ENCODE peak calls at places on chromosomes 13 and 19, in nine cellular contexts. One of them, this sample, is unnamed.

GRCh38 chr13:46894534-46894906 is 2.3 kb downstream of the HTR2A start:
- DNase-seq in uterus: no peak
- DNase-seq in cardiac muscle cell: peak
- DNase-seq in neural progenitor cell: no peak
- DNase-seq in AG04450: no peak
- DNase-seq in neuronal stem cell: no peak
- DNase-seq in ascending aorta: no peak
- DNase-seq in AG04449: no peak
- DNase-seq in CD8-positive, alpha-beta T cell: no peak
- DNase-seq in this sample: no peak

GRCh38 chr19:30851646-30852045 is 479.5 kb downstream of the ZNF536 start:
- DNase-seq in uterus: no peak
- DNase-seq in cardiac muscle cell: no peak
- DNase-seq in neural progenitor cell: no peak
- DNase-seq in AG04450: no peak
- DNase-seq in neuronal stem cell: no peak
- DNase-seq in ascending aorta: no peak
- DNase-seq in AG04449: no peak
- DNase-seq in CD8-positive, alpha-beta T cell: no peak
- DNase-seq in this sample: no peak

GRCh38 chr13:76954568-76954967 is 6.3 kb downstream of the ACOD1 start:
- DNase-seq in uterus: no peak
- DNase-seq in cardiac muscle cell: no peak
- DNase-seq in neural progenitor cell: no peak
- DNase-seq in AG04450: no peak
- DNase-seq in neuronal stem cell: no peak
- DNase-seq in ascending aorta: no peak
- DNase-seq in AG04449: no peak
- DNase-seq in CD8-positive, alpha-beta T cell: no peak
- DNase-seq in this sample: no peak

GRCh38 chr13:51453959-51454703 is 1.3 kb upstream of the INTS6 start:
- DNase-seq in uterus: peak
- DNase-seq in cardiac muscle cell: no peak
- DNase-seq in neural progenitor cell: peak
- DNase-seq in AG04450: no peak
- DNase-seq in neuronal stem cell: peak
- DNase-seq in ascending aorta: no peak
- DNase-seq in AG04449: no peak
- DNase-seq in CD8-positive, alpha-beta T cell: no peak
- DNase-seq in this sample: no peak

GRCh38 chr13:48994731-48995130 is 19.0 kb downstream of the FNDC3A start:
- DNase-seq in uterus: no peak
- DNase-seq in cardiac muscle cell: peak
- DNase-seq in neural progenitor cell: no peak
- DNase-seq in AG04450: no peak
- DNase-seq in neuronal stem cell: no peak
- DNase-seq in ascending aorta: no peak
- DNase-seq in AG04449: no peak
- DNase-seq in CD8-positive, alpha-beta T cell: no peak
- DNase-seq in this sample: peak

GRCh38 chr13:27770809-27771208 is 21.5 kb upstream of the GSX1 start:
- DNase-seq in uterus: no peak
- DNase-seq in cardiac muscle cell: peak
- DNase-seq in neural progenitor cell: peak
- DNase-seq in AG04450: no peak
- DNase-seq in neuronal stem cell: no peak
- DNase-seq in ascending aorta: no peak
- DNase-seq in AG04449: no peak
- DNase-seq in CD8-positive, alpha-beta T cell: no peak
- DNase-seq in this sample: no peak

GRCh38 chr13:109985871-109986270 is 199.5 kb upstream of the IRS2 start:
- DNase-seq in uterus: no peak
- DNase-seq in cardiac muscle cell: no peak
- DNase-seq in neural progenitor cell: no peak
- DNase-seq in AG04450: no peak
- DNase-seq in neuronal stem cell: no peak
- DNase-seq in ascending aorta: no peak
- DNase-seq in AG04449: no peak
- DNase-seq in CD8-positive, alpha-beta T cell: no peak
- DNase-seq in this sample: no peak

GRCh38 chr13:105611424-105611823 is 924.0 kb downstream of the EFNB2 start:
- DNase-seq in uterus: no peak
- DNase-seq in cardiac muscle cell: peak
- DNase-seq in neural progenitor cell: no peak
- DNase-seq in AG04450: peak
- DNase-seq in neuronal stem cell: no peak
- DNase-seq in ascending aorta: no peak
- DNase-seq in AG04449: peak
- DNase-seq in CD8-positive, alpha-beta T cell: no peak
- DNase-seq in this sample: peak

GRCh38 chr19:7978196-7978825 is 27.1 kb downstream of the ELAVL1 start:
- DNase-seq in uterus: no peak
- DNase-seq in cardiac muscle cell: no peak
- DNase-seq in neural progenitor cell: peak
- DNase-seq in AG04450: no peak
- DNase-seq in neuronal stem cell: no peak
- DNase-seq in ascending aorta: no peak
- DNase-seq in AG04449: no peak
- DNase-seq in CD8-positive, alpha-beta T cell: no peak
- DNase-seq in this sample: no peak

GRCh38 chr13:40682449-40683240 is 16.2 kb upstream of the FOXO1 start:
- DNase-seq in uterus: no peak
- DNase-seq in cardiac muscle cell: peak
- DNase-seq in neural progenitor cell: peak
- DNase-seq in AG04450: no peak
- DNase-seq in neuronal stem cell: no peak
- DNase-seq in ascending aorta: no peak
- DNase-seq in AG04449: no peak
- DNase-seq in CD8-positive, alpha-beta T cell: no peak
- DNase-seq in this sample: no peak

GRCh38 chr13:20395061-20395916 is 130.4 kb downstream of the CRYL1 start:
- DNase-seq in uterus: no peak
- DNase-seq in cardiac muscle cell: no peak
- DNase-seq in neural progenitor cell: no peak
- DNase-seq in AG04450: no peak
- DNase-seq in neuronal stem cell: no peak
- DNase-seq in ascending aorta: no peak
- DNase-seq in AG04449: no peak
- DNase-seq in CD8-positive, alpha-beta T cell: no peak
- DNase-seq in this sample: no peak

GRCh38 chr19:49506575-49507105 is 5.8 kb upstream of the FCGRT start:
- DNase-seq in uterus: no peak
- DNase-seq in cardiac muscle cell: peak
- DNase-seq in neural progenitor cell: peak
- DNase-seq in AG04450: no peak
- DNase-seq in neuronal stem cell: peak
- DNase-seq in ascending aorta: no peak
- DNase-seq in AG04449: no peak
- DNase-seq in CD8-positive, alpha-beta T cell: peak
- DNase-seq in this sample: no peak

GRCh38 chr13:113973218-113974164 is at the start of gene C13orf46:
- DNase-seq in uterus: no peak
- DNase-seq in cardiac muscle cell: no peak
- DNase-seq in neural progenitor cell: no peak
- DNase-seq in AG04450: no peak
- DNase-seq in neuronal stem cell: no peak
- DNase-seq in ascending aorta: no peak
- DNase-seq in AG04449: no peak
- DNase-seq in CD8-positive, alpha-beta T cell: no peak
- DNase-seq in this sample: no peak

DNA sequence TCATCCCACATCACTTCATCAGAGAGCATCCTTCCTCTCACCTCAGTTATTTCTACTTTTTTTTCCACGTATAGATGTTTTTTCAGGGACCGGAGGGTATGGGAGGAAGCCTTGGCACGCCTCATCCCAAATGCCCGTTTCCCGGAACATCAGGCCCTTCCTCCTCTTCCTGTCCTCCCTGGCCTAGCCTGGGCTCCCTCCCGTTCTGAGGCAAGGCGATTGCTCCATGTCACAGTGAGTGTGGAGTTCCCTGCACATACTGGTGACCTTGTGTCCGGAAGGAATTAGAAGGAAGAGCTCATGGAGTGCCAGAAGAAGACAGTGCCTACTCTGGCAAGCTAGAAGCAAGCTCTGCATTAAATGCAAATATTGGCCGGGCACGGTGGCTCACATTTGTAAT is 1.1 kb upstream of the ZNF627 start:
- DNase-seq in uterus: no peak
- DNase-seq in cardiac muscle cell: no peak
- DNase-seq in neural progenitor cell: no peak
- DNase-seq in AG04450: no peak
- DNase-seq in neuronal stem cell: no peak
- DNase-seq in ascending aorta: no peak
- DNase-seq in AG04449: no peak
- DNase-seq in CD8-positive, alpha-beta T cell: no peak
- DNase-seq in this sample: no peak
- H3K4me3 ChIP-seq in uterus: no peak
- H3K4me3 ChIP-seq in cardiac muscle cell: no peak
- H3K4me3 ChIP-seq in neural progenitor cell: no peak
- H3K4me3 ChIP-seq in AG04450: no peak
- H3K4me3 ChIP-seq in neuronal stem cell: no peak
- H3K4me3 ChIP-seq in ascending aorta: no peak
- H3K4me3 ChIP-seq in AG04449: no peak
- H3K4me3 ChIP-seq in CD8-positive, alpha-beta T cell: no peak
- H3K4me3 ChIP-seq in this sample: no peak

GRCh38 chr19:45444318-45445041 is 20.8 kb upstream of the ERCC1 start:
- DNase-seq in uterus: peak
- DNase-seq in cardiac muscle cell: peak
- DNase-seq in neural progenitor cell: peak
- DNase-seq in AG04450: no peak
- DNase-seq in neuronal stem cell: peak
- DNase-seq in ascending aorta: peak
- DNase-seq in AG04449: no peak
- DNase-seq in CD8-positive, alpha-beta T cell: peak
- DNase-seq in this sample: no peak

GRCh38 chr19:45440873-45441654 is 17.3 kb upstream of the ERCC1 start:
- DNase-seq in uterus: no peak
- DNase-seq in cardiac muscle cell: peak
- DNase-seq in neural progenitor cell: peak
- DNase-seq in AG04450: no peak
- DNase-seq in neuronal stem cell: no peak
- DNase-seq in ascending aorta: no peak
- DNase-seq in AG04449: no peak
- DNase-seq in CD8-positive, alpha-beta T cell: no peak
- DNase-seq in this sample: no peak

GRCh38 chr19:45442927-45443461 is 19.3 kb upstream of the ERCC1 start:
- DNase-seq in uterus: peak
- DNase-seq in cardiac muscle cell: peak
- DNase-seq in neural progenitor cell: peak
- DNase-seq in AG04450: no peak
- DNase-seq in neuronal stem cell: no peak
- DNase-seq in ascending aorta: peak
- DNase-seq in AG04449: no peak
- DNase-seq in CD8-positive, alpha-beta T cell: no peak
- DNase-seq in this sample: no peak

GRCh38 chr19:45443462-45444317 is 20.0 kb upstream of the ERCC1 start:
- DNase-seq in uterus: peak
- DNase-seq in cardiac muscle cell: peak
- DNase-seq in neural progenitor cell: peak
- DNase-seq in AG04450: no peak
- DNase-seq in neuronal stem cell: peak
- DNase-seq in ascending aorta: peak
- DNase-seq in AG04449: no peak
- DNase-seq in CD8-positive, alpha-beta T cell: peak
- DNase-seq in this sample: peak

GRCh38 chr19:45442408-45442926 is 18.8 kb upstream of the ERCC1 start:
- DNase-seq in uterus: no peak
- DNase-seq in cardiac muscle cell: no peak
- DNase-seq in neural progenitor cell: no peak
- DNase-seq in AG04450: no peak
- DNase-seq in neuronal stem cell: no peak
- DNase-seq in ascending aorta: no peak
- DNase-seq in AG04449: no peak
- DNase-seq in CD8-positive, alpha-beta T cell: no peak
- DNase-seq in this sample: no peak
- H3K4me3 ChIP-seq in uterus: no peak
- H3K4me3 ChIP-seq in cardiac muscle cell: no peak
- H3K4me3 ChIP-seq in neural progenitor cell: no peak
- H3K4me3 ChIP-seq in AG04450: no peak
- H3K4me3 ChIP-seq in neuronal stem cell: no peak
- H3K4me3 ChIP-seq in ascending aorta: no peak
- H3K4me3 ChIP-seq in AG04449: no peak
- H3K4me3 ChIP-seq in CD8-positive, alpha-beta T cell: no peak
- H3K4me3 ChIP-seq in this sample: no peak

GRCh38 chr13:96984061-96984508 is 10.2 kb downstream of the OXGR1 start:
- DNase-seq in uterus: no peak
- DNase-seq in cardiac muscle cell: peak
- DNase-seq in neural progenitor cell: peak
- DNase-seq in AG04450: no peak
- DNase-seq in neuronal stem cell: no peak
- DNase-seq in ascending aorta: no peak
- DNase-seq in AG04449: no peak
- DNase-seq in CD8-positive, alpha-beta T cell: no peak
- DNase-seq in this sample: no peak
- H3K4me3 ChIP-seq in uterus: no peak
- H3K4me3 ChIP-seq in cardiac muscle cell: no peak
- H3K4me3 ChIP-seq in neural progenitor cell: peak
- H3K4me3 ChIP-seq in AG04450: no peak
- H3K4me3 ChIP-seq in neuronal stem cell: no peak
- H3K4me3 ChIP-seq in ascending aorta: no peak
- H3K4me3 ChIP-seq in AG04449: no peak
- H3K4me3 ChIP-seq in CD8-positive, alpha-beta T cell: no peak
- H3K4me3 ChIP-seq in this sample: no peak

GRCh38 chr19:32865326-32865725 is 4.2 kb downstream of the SLC7A9 start:
- DNase-seq in uterus: no peak
- DNase-seq in cardiac muscle cell: no peak
- DNase-seq in neural progenitor cell: no peak
- DNase-seq in AG04450: no peak
- DNase-seq in neuronal stem cell: no peak
- DNase-seq in ascending aorta: no peak
- DNase-seq in AG04449: no peak
- DNase-seq in CD8-positive, alpha-beta T cell: no peak
- DNase-seq in this sample: no peak

GRCh38 chr19:32863301-32863700 is 6.3 kb downstream of the SLC7A9 start:
- DNase-seq in uterus: no peak
- DNase-seq in cardiac muscle cell: no peak
- DNase-seq in neural progenitor cell: no peak
- DNase-seq in AG04450: no peak
- DNase-seq in neuronal stem cell: no peak
- DNase-seq in ascending aorta: no peak
- DNase-seq in AG04449: no peak
- DNase-seq in CD8-positive, alpha-beta T cell: no peak
- DNase-seq in this sample: no peak

GRCh38 chr19:32862741-32863140 is 6.8 kb downstream of the SLC7A9 start:
- DNase-seq in uterus: no peak
- DNase-seq in cardiac muscle cell: no peak
- DNase-seq in neural progenitor cell: no peak
- DNase-seq in AG04450: no peak
- DNase-seq in neuronal stem cell: no peak
- DNase-seq in ascending aorta: no peak
- DNase-seq in AG04449: no peak
- DNase-seq in CD8-positive, alpha-beta T cell: no peak
- DNase-seq in this sample: no peak

GRCh38 chr19:32864318-32865007 is 5.1 kb downstream of the SLC7A9 start:
- DNase-seq in uterus: no peak
- DNase-seq in cardiac muscle cell: no peak
- DNase-seq in neural progenitor cell: no peak
- DNase-seq in AG04450: no peak
- DNase-seq in neuronal stem cell: no peak
- DNase-seq in ascending aorta: no peak
- DNase-seq in AG04449: no peak
- DNase-seq in CD8-positive, alpha-beta T cell: no peak
- DNase-seq in this sample: no peak

GRCh38 chr19:32863841-32864240 is 5.7 kb downstream of the SLC7A9 start:
- DNase-seq in uterus: no peak
- DNase-seq in cardiac muscle cell: no peak
- DNase-seq in neural progenitor cell: no peak
- DNase-seq in AG04450: no peak
- DNase-seq in neuronal stem cell: no peak
- DNase-seq in ascending aorta: no peak
- DNase-seq in AG04449: no peak
- DNase-seq in CD8-positive, alpha-beta T cell: no peak
- DNase-seq in this sample: no peak
- H3K4me3 ChIP-seq in uterus: no peak
- H3K4me3 ChIP-seq in cardiac muscle cell: no peak
- H3K4me3 ChIP-seq in neural progenitor cell: no peak
- H3K4me3 ChIP-seq in AG04450: no peak
- H3K4me3 ChIP-seq in neuronal stem cell: no peak
- H3K4me3 ChIP-seq in ascending aorta: no peak
- H3K4me3 ChIP-seq in AG04449: no peak
- H3K4me3 ChIP-seq in CD8-positive, alpha-beta T cell: no peak
- H3K4me3 ChIP-seq in this sample: no peak